ENCODE peak calls at places on chromosomes 2 and 18, in nine cellular contexts. A is K562, Z is A549, Q is SK-N-SH, U is GM23338, N is HepG2, Y is GM12878, J is HCT116, C is HL-60. L is an unnamed sample.

GRCh38 chr2:172397136-172397825 is 30.1 kb upstream of the ITGA6 start:
- DNase-seq in A (no peak), Z (no peak), Q (no peak), U (no peak), N (no peak), Y (no peak), J (no peak), C (no peak), L (no peak)

GRCh38 chr2:236977199-236977883 is 108.3 kb upstream of the COPS8 start:
- DNase-seq in A (no peak), Z (no peak), Q (no peak), U (no peak), N (no peak), Y (no peak), J (no peak), C (no peak), L (no peak)

GRCh38 chr2:19540739-19541503 is 182.5 kb upstream of the OSR1 start:
- DNase-seq in A (no peak), Z (peak; percentile 79), Q (no peak), U (no peak), N (no peak), Y (no peak), J (peak; percentile 56), C (no peak), L (no peak)

GRCh38 chr2:98727758-98728718 is 2.9 kb downstream of the MGAT4A start:
- DNase-seq in A (no peak), Z (no peak), Q (no peak), U (no peak), N (peak; percentile 58), Y (no peak), J (no peak), C (no peak), L (no peak)

GRCh38 chr2:118496870-118497611 is 350.4 kb downstream of the EN1 start:
- DNase-seq in A (no peak), Z (no peak), Q (no peak), U (no peak), N (no peak), Y (no peak), J (no peak), C (no peak), L (no peak)

GRCh38 chr2:86021396-86022378 is 84.0 kb downstream of the POLR1A start:
- DNase-seq in A (no peak), Z (no peak), Q (no peak), U (peak; percentile 34), N (no peak), Y (no peak), J (no peak), C (no peak), L (no peak)

GRCh38 chr2:179234658-179235240 is 29.9 kb downstream of the SESTD1 start:
- DNase-seq in A (no peak), Z (no peak), Q (no peak), U (no peak), N (no peak), Y (no peak), J (no peak), C (peak; percentile 4), L (no peak)

GRCh38 chr2:32925283-32925682 is 21.5 kb upstream of the LTBP1 start:
- DNase-seq in A (no peak), Z (no peak), Q (no peak), U (no peak), N (no peak), Y (no peak), J (no peak), C (no peak), L (no peak)

GRCh38 chr2:188320861-188321260 is 29.2 kb downstream of the GULP1 start:
- DNase-seq in A (no peak), Z (no peak), Q (no peak), U (no peak), N (no peak), Y (no peak), J (no peak), C (no peak), L (no peak)

GRCh38 chr2:223947711-223948205 is 2.6 kb upstream of the WDFY1 start:
- DNase-seq in A (no peak), Z (peak; percentile 29), Q (no peak), U (peak; percentile 60), N (no peak), Y (no peak), J (no peak), C (no peak), L (no peak)

GRCh38 chr2:223944704-223945531 is at the start of gene WDFY1:
- DNase-seq in A (peak; percentile 80), Z (peak; percentile 89), Q (peak; percentile 98), U (peak; percentile 92), N (peak; percentile 75), Y (no peak), J (peak; percentile 59), C (no peak), L (peak; percentile 20)

GRCh38 chr2:223943561-223944008 is 1.6 kb downstream of the WDFY1 start:
- DNase-seq in A (no peak), Z (peak; percentile 52), Q (peak; percentile 29), U (no peak), N (peak; percentile 45), Y (no peak), J (no peak), C (no peak), L (no peak)

GRCh38 chr2:223944166-223944703 is 900 bp downstream of the WDFY1 start:
- DNase-seq in A (peak; percentile 44), Z (peak; percentile 41), Q (peak; percentile 79), U (peak; percentile 84), N (peak; percentile 51), Y (no peak), J (no peak), C (no peak), L (no peak)

DNA sequence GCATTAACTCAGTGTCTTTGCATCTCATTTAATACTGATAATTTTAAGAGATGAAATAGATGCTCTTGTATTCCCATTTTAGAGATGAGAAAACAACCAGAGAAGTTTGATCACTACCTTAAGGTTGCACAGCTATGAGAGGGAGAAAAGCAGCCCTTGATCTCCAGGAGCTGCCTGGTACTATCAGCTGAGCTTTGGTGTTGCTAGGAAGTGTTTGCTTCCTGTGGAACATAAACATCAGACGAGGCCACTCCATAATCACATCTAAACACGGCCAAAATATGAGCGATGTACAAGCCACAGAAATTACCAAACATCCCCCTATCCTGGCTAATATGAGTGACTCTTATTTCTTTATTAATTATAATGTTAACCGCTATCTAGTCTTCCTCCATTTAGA is 620 bp upstream of the WDFY1 start:
- DNase-seq in A (no peak), Z (no peak), Q (no peak), U (no peak), N (no peak), Y (no peak), J (no peak), C (no peak), L (no peak)
- H3K4me3 ChIP-seq in A (no peak overlapping the region), Z (no peak overlapping the region), Q (peak overlapping the region; percentile 78), U (peak overlapping the region; percentile 95), N (no peak overlapping the region), Y (peak overlapping the region; percentile 45), J (peak overlapping the region; percentile 95), C (peak overlapping the region; percentile 98), L (peak overlapping the region; percentile 87)

DNA sequence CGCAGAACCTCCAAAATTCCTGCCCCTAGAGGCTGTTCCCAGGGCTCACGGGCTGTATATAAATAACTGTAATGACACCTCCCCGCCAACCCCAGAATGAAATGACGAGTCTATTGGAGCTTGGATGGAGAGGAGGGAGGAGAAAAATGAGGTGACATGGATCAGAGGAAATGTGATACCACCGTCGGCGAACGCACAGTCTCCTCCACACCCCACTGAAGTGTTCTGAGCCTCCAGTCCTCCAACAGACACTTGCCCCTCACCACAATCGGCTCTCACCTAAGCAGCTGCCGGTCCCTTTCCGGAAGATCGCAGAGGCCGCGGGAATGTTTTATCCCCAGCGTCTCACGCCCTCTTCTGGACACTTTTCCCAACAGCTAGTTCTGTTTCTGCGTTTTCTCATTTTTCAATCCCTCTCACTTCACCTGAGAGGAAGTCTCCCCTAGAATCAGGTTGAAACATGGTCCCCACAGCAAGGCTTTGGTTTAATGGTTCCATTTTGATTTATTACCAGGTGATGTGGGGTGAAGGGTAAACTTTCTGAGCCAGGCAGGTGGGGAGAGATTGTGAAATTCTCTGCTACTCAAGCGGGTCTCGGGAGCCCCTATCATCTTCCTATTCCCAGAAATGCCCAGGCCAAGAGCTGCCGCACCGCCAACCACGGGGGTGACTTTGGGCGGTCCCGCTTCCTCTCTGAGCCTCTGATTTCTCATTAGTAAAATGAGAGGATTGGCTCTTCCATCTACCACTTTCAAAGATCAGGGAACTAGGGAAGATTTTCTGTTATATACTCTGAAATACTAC is 9.1 kb upstream of the MYO5B start:
- DNase-seq in A (peak; percentile 9), Z (peak; percentile 28), Q (peak; percentile 68), U (peak; percentile 91), N (peak; percentile 46), Y (no peak), J (peak; percentile 49), C (no peak), L (no peak)
- TF ChIP-seq CTCF in A (peak; percentile 53), Z (peak; percentile 51), Q (peak; percentile 66), U (peak; percentile 87), N (peak; percentile 90), Y (peak; percentile 65), J (peak; percentile 84), C (peak; percentile 57), L (peak; percentile 68)

GRCh38 chr2:45850558-45850957 is 199.1 kb downstream of the PRKCE start:
- DNase-seq in A (no peak), Z (no peak), Q (no peak), U (no peak), N (no peak), Y (no peak), J (no peak), C (no peak), L (no peak)
- TF ChIP-seq REST in A (no peak), Z (no peak), Q (no peak), U (no peak), N (no peak), Y (no peak), J (no peak), C (no peak), L (no peak)

GRCh38 chr18:22167091-22167470 is 2.3 kb upstream of the GATA6 start:
- DNase-seq in A (no peak), Z (peak; percentile 5), Q (no peak), U (no peak), N (no peak), Y (no peak), J (no peak), C (no peak), L (no peak)
- H3K4me3 ChIP-seq in A (no peak overlapping the region), Z (peak overlapping the region; percentile 72), Q (no peak overlapping the region), U (peak overlapping the region; percentile 82), N (no peak overlapping the region), Y (no peak overlapping the region), J (no peak overlapping the region), C (no peak overlapping the region), L (no peak overlapping the region)

L was measured in Panc1.